ENCODE peak calls at places on chromosome 7, in ten cellular contexts. A is activated effector memory CD4-positive, alpha-beta T cell treated with Interleukin-2 at 50 U/mL for 16 hours; C is GOT3; L is psoas muscle; K is NCI-H2227 treated with DMSO at 0.1 percent for 48 hours; W is GM10248; R is HEK293T; N is left ventricle myocardium superior; D is fibroblast of pulmonary artery; T is GM23248. Y is an unnamed sample.

GRCh38 chr7:51430480-51431086 is 114.0 kb upstream of the COBL start:
- DNase-seq in C (no peak), D (peak; percentile 49), W (peak; percentile 57), L (no peak), A (no peak), K (peak; percentile 72), R (peak; percentile 63), T (peak; percentile 62), N (no peak), Y (no peak)

GRCh38 chr7:36620166-36620708 is 104.1 kb downstream of the AOAH start:
- DNase-seq in W (no peak), N (no peak), L (no peak), T (no peak), D (no peak), K (no peak), C (no peak), A (no peak), R (no peak), Y (no peak)

GRCh38 chr7:148242271-148242801 is 348.2 kb upstream of the C7orf33 start:
- DNase-seq in L (no peak), C (no peak), R (peak; percentile 83), N (no peak), W (peak; percentile 44), D (peak; percentile 68), T (peak; percentile 75), K (peak; percentile 79), A (no peak), Y (no peak)

GRCh38 chr7:152574892-152575511 is 100.9 kb downstream of the XRCC2 start:
- DNase-seq in L (no peak), T (no peak), A (no peak), N (no peak), D (no peak), W (peak; percentile 39), C (no peak), K (peak; percentile 47), R (no peak), Y (no peak)

GRCh38 chr7:136853654-136854053 is 14.8 kb upstream of the CHRM2 start:
- DNase-seq in T (no peak), L (no peak), W (no peak), A (no peak), D (no peak), N (no peak), C (no peak), R (no peak), K (no peak), Y (no peak)

GRCh38 chr7:128407751-128408708 is 1.8 kb downstream of the IMPDH1 start:
- DNase-seq in W (no peak), R (no peak), N (no peak), D (no peak), L (no peak), T (no peak), C (no peak), K (no peak), A (no peak), Y (no peak)

GRCh38 chr7:108413782-108414492 is 42.3 kb downstream of the NRCAM start:
- DNase-seq in D (peak; percentile 50), A (no peak), W (no peak), R (peak; percentile 33), L (no peak), C (no peak), T (peak; percentile 68), K (no peak), N (no peak), Y (no peak)

GRCh38 chr7:50339990-50340500 is 35.5 kb downstream of the IKZF1 start:
- DNase-seq in T (no peak), K (no peak), D (no peak), W (no peak), R (no peak), A (peak; percentile 56), N (no peak), L (no peak), C (no peak), Y (no peak)

GRCh38 chr7:43196379-43196778 is 83.9 kb downstream of the HECW1 start:
- DNase-seq in D (no peak), N (no peak), W (no peak), L (no peak), A (no peak), R (no peak), K (no peak), C (no peak), T (peak; percentile 70), Y (no peak)

GRCh38 chr7:40432046-40432445 is 297.2 kb downstream of the SUGCT start:
- DNase-seq in T (no peak), D (no peak), L (no peak), N (no peak), A (no peak), W (no peak), K (no peak), C (no peak), R (no peak), Y (no peak)

GRCh38 chr7:90401989-90402388 is 1.3 kb upstream of the CLDN12 start:
- DNase-seq in R (no peak), K (peak; percentile 87), N (no peak), L (no peak), A (no peak), T (peak; percentile 64), D (peak; percentile 32), C (no peak), W (no peak), Y (no peak)

GRCh38 chr7:66697451-66698438 is 42.8 kb upstream of the RABGEF1 start:
- DNase-seq in T (peak; percentile 95), N (peak; percentile 69), R (no peak), C (no peak), W (no peak), L (peak; percentile 64), K (no peak), D (peak; percentile 59), A (no peak), Y (no peak)

GRCh38 chr7:128359939-128360338 is 1.6 kb downstream of the PRRT4 start:
- DNase-seq in A (no peak), D (no peak), C (no peak), L (no peak), W (no peak), T (no peak), R (no peak), N (no peak), K (no peak), Y (no peak)

GRCh38 chr7:151177310-151177709 is 9.7 kb downstream of the ASB10 start:
- DNase-seq in C (no peak), K (no peak), R (no peak), A (no peak), T (no peak), L (no peak), W (no peak), N (no peak), D (no peak), Y (no peak)

GRCh38 chr7:108251700-108252099 is 121.5 kb upstream of the LAMB4 start:
- DNase-seq in A (no peak), N (no peak), T (peak; percentile 38), C (no peak), W (no peak), R (no peak), D (peak; percentile 34), L (no peak), K (no peak), Y (no peak)

GRCh38 chr7:64882341-64883112 is 20.5 kb upstream of the ZNF273 start:
- DNase-seq in D (peak; percentile 30), R (no peak), C (no peak), A (no peak), L (peak; percentile 80), T (peak; percentile 90), K (no peak), N (peak; percentile 89), W (no peak), Y (no peak)

GRCh38 chr7:100705341-100705752 is 574 bp upstream of the POP7 start:
- DNase-seq in D (peak; percentile 71), W (peak; percentile 89), K (peak; percentile 70), L (peak; percentile 81), C (peak; percentile 54), N (peak; percentile 88), T (peak; percentile 79), A (peak; percentile 63), R (peak; percentile 87), Y (peak; percentile 77)

GRCh38 chr7:47337021-47337492 is 244.9 kb downstream of the TNS3 start:
- DNase-seq in R (no peak), W (no peak), D (no peak), T (no peak), K (no peak), A (no peak), N (no peak), L (no peak), C (no peak), Y (no peak)

GRCh38 chr7:94949532-94949931 is 42.1 kb downstream of the PPP1R9A start:
- DNase-seq in R (no peak), L (no peak), T (no peak), W (no peak), K (no peak), N (no peak), A (no peak), C (no peak), D (no peak), Y (no peak)

GRCh38 chr7:17029150-17029549 is 147.4 kb upstream of the AGR3 start:
- DNase-seq in N (no peak), R (no peak), K (no peak), W (no peak), L (no peak), T (no peak), A (no peak), D (no peak), C (no peak), Y (no peak)

GRCh38 chr7:81267508-81267907 is 348.7 kb upstream of the SEMA3C start:
- DNase-seq in L (no peak), N (no peak), W (no peak), R (no peak), D (peak; percentile 75), A (no peak), T (peak; percentile 51), K (no peak), C (no peak), Y (no peak)

GRCh38 chr7:151940048-151940845 is 16.0 kb upstream of the GALNTL5 start:
- DNase-seq in D (peak; percentile 67), L (peak; percentile 49), A (no peak), N (peak; percentile 67), C (no peak), W (no peak), R (no peak), K (no peak), T (peak; percentile 82), Y (no peak)

GRCh38 chr7:6286486-6286885 is 14.1 kb upstream of the CYTH3 start:
- DNase-seq in L (no peak), N (no peak), K (no peak), A (no peak), D (no peak), T (peak; percentile 80), W (no peak), C (no peak), R (no peak), Y (no peak)

Y was measured in GM18507.